ENCODE peak calls at places on chromosomes 12 and 14, in ten cellular contexts. One of them, this sample, is unnamed. For H3K4me1, the result is how much of the 10 kb centered on the place peaks cover.

GRCh38 chr12:103780093-103780440 is 61.0 kb downstream of the NT5DC3 start:
- DNase-seq in tibial nerve: no peak
- DNase-seq in gastrocnemius medialis: no peak
- DNase-seq in right atrium auricular region: no peak
- DNase-seq in Peyer's patch: peak
- DNase-seq in OCI-LY7: no peak
- DNase-seq in SJCRH30: no peak
- DNase-seq in colonic mucosa: no peak
- DNase-seq in cardiac muscle cell: no peak
- DNase-seq in pancreas: no peak
- DNase-seq in this sample: no peak

GRCh38 chr12:105672576-105672975 is 342.1 kb downstream of the C12orf75 start:
- DNase-seq in tibial nerve: peak
- DNase-seq in gastrocnemius medialis: peak
- DNase-seq in right atrium auricular region: peak
- DNase-seq in Peyer's patch: peak
- DNase-seq in OCI-LY7: no peak
- DNase-seq in SJCRH30: no peak
- DNase-seq in colonic mucosa: peak
- DNase-seq in cardiac muscle cell: peak
- DNase-seq in pancreas: peak
- DNase-seq in this sample: peak

GRCh38 chr12:52631264-52631663 is 12.9 kb upstream of the KRT73 start:
- DNase-seq in tibial nerve: no peak
- DNase-seq in gastrocnemius medialis: no peak
- DNase-seq in right atrium auricular region: peak
- DNase-seq in Peyer's patch: no peak
- DNase-seq in OCI-LY7: no peak
- DNase-seq in SJCRH30: no peak
- DNase-seq in colonic mucosa: no peak
- DNase-seq in cardiac muscle cell: no peak
- DNase-seq in pancreas: no peak
- DNase-seq in this sample: no peak

GRCh38 chr12:67068773-67069450 is 200.2 kb upstream of the CAND1 start:
- DNase-seq in tibial nerve: no peak
- DNase-seq in gastrocnemius medialis: no peak
- DNase-seq in right atrium auricular region: no peak
- DNase-seq in Peyer's patch: peak
- DNase-seq in OCI-LY7: peak
- DNase-seq in SJCRH30: peak
- DNase-seq in colonic mucosa: peak
- DNase-seq in cardiac muscle cell: peak
- DNase-seq in pancreas: peak
- DNase-seq in this sample: no peak

GRCh38 chr12:62860501-62861156 is 74.3 kb downstream of the PPM1H start:
- DNase-seq in tibial nerve: no peak
- DNase-seq in gastrocnemius medialis: no peak
- DNase-seq in right atrium auricular region: no peak
- DNase-seq in Peyer's patch: no peak
- DNase-seq in OCI-LY7: no peak
- DNase-seq in SJCRH30: no peak
- DNase-seq in colonic mucosa: no peak
- DNase-seq in cardiac muscle cell: no peak
- DNase-seq in pancreas: no peak
- DNase-seq in this sample: no peak

GRCh38 chr14:61460063-61460462 is 138.7 kb downstream of the PRKCH start:
- DNase-seq in tibial nerve: no peak
- DNase-seq in gastrocnemius medialis: no peak
- DNase-seq in right atrium auricular region: no peak
- DNase-seq in Peyer's patch: no peak
- DNase-seq in OCI-LY7: no peak
- DNase-seq in SJCRH30: no peak
- DNase-seq in colonic mucosa: no peak
- DNase-seq in cardiac muscle cell: no peak
- DNase-seq in pancreas: no peak
- DNase-seq in this sample: no peak

GRCh38 chr14:65370890-65371289 is 41.6 kb upstream of the FUT8 start:
- DNase-seq in tibial nerve: no peak
- DNase-seq in gastrocnemius medialis: no peak
- DNase-seq in right atrium auricular region: no peak
- DNase-seq in Peyer's patch: no peak
- DNase-seq in OCI-LY7: no peak
- DNase-seq in SJCRH30: no peak
- DNase-seq in colonic mucosa: no peak
- DNase-seq in cardiac muscle cell: no peak
- DNase-seq in pancreas: no peak
- DNase-seq in this sample: no peak

GRCh38 chr12:60257063-60257462 is 661.2 kb downstream of the SLC16A7 start:
- DNase-seq in tibial nerve: no peak
- DNase-seq in gastrocnemius medialis: no peak
- DNase-seq in right atrium auricular region: no peak
- DNase-seq in Peyer's patch: no peak
- DNase-seq in OCI-LY7: no peak
- DNase-seq in SJCRH30: no peak
- DNase-seq in colonic mucosa: no peak
- DNase-seq in cardiac muscle cell: peak
- DNase-seq in pancreas: no peak
- DNase-seq in this sample: no peak

GRCh38 chr12:48853228-48853688 is 1.3 kb upstream of the DDX23 start:
- DNase-seq in tibial nerve: peak
- DNase-seq in gastrocnemius medialis: peak
- DNase-seq in right atrium auricular region: peak
- DNase-seq in Peyer's patch: peak
- DNase-seq in OCI-LY7: peak
- DNase-seq in SJCRH30: peak
- DNase-seq in colonic mucosa: peak
- DNase-seq in cardiac muscle cell: peak
- DNase-seq in pancreas: peak
- DNase-seq in this sample: peak

GRCh38 chr12:76094754-76095153 is 10.3 kb upstream of the NAP1L1 start:
- DNase-seq in tibial nerve: no peak
- DNase-seq in gastrocnemius medialis: no peak
- DNase-seq in right atrium auricular region: no peak
- DNase-seq in Peyer's patch: no peak
- DNase-seq in OCI-LY7: no peak
- DNase-seq in SJCRH30: no peak
- DNase-seq in colonic mucosa: no peak
- DNase-seq in cardiac muscle cell: no peak
- DNase-seq in pancreas: no peak
- DNase-seq in this sample: no peak

GRCh38 chr14:95265106-95266094 is 54.3 kb downstream of the CLMN start:
- DNase-seq in tibial nerve: no peak
- DNase-seq in gastrocnemius medialis: peak
- DNase-seq in right atrium auricular region: no peak
- DNase-seq in Peyer's patch: peak
- DNase-seq in OCI-LY7: peak
- DNase-seq in SJCRH30: peak
- DNase-seq in colonic mucosa: peak
- DNase-seq in cardiac muscle cell: no peak
- DNase-seq in pancreas: no peak
- DNase-seq in this sample: peak

GRCh38 chr14:68144051-68144681 is 324.6 kb downstream of the RAD51B start:
- DNase-seq in tibial nerve: no peak
- DNase-seq in gastrocnemius medialis: peak
- DNase-seq in right atrium auricular region: peak
- DNase-seq in Peyer's patch: peak
- DNase-seq in OCI-LY7: no peak
- DNase-seq in SJCRH30: peak
- DNase-seq in colonic mucosa: peak
- DNase-seq in cardiac muscle cell: no peak
- DNase-seq in pancreas: no peak
- DNase-seq in this sample: no peak

GRCh38 chr14:60775296-60775695 is 40.7 kb downstream of the MNAT1 start:
- DNase-seq in tibial nerve: no peak
- DNase-seq in gastrocnemius medialis: no peak
- DNase-seq in right atrium auricular region: no peak
- DNase-seq in Peyer's patch: no peak
- DNase-seq in OCI-LY7: no peak
- DNase-seq in SJCRH30: no peak
- DNase-seq in colonic mucosa: no peak
- DNase-seq in cardiac muscle cell: no peak
- DNase-seq in pancreas: no peak
- DNase-seq in this sample: no peak

GRCh38 chr14:34983148-34983760 is 462 bp downstream of the SRP54 start:
- DNase-seq in tibial nerve: no peak
- DNase-seq in gastrocnemius medialis: no peak
- DNase-seq in right atrium auricular region: no peak
- DNase-seq in Peyer's patch: no peak
- DNase-seq in OCI-LY7: no peak
- DNase-seq in SJCRH30: no peak
- DNase-seq in colonic mucosa: no peak
- DNase-seq in cardiac muscle cell: no peak
- DNase-seq in pancreas: no peak
- DNase-seq in this sample: no peak
- H3K4me1 ChIP-seq in tibial nerve: under half
- H3K4me1 ChIP-seq in gastrocnemius medialis: under half
- H3K4me1 ChIP-seq in right atrium auricular region: under half
- H3K4me1 ChIP-seq in Peyer's patch: under half
- H3K4me1 ChIP-seq in OCI-LY7: under half
- H3K4me1 ChIP-seq in SJCRH30: under half
- H3K4me1 ChIP-seq in colonic mucosa: under half
- H3K4me1 ChIP-seq in cardiac muscle cell: under half
- H3K4me1 ChIP-seq in pancreas: under half
- H3K4me1 ChIP-seq in this sample: under half

GRCh38 chr14:103019827-103020226 is 37.5 kb downstream of the CDC42BPB start:
- DNase-seq in tibial nerve: no peak
- DNase-seq in gastrocnemius medialis: no peak
- DNase-seq in right atrium auricular region: no peak
- DNase-seq in Peyer's patch: peak
- DNase-seq in OCI-LY7: no peak
- DNase-seq in SJCRH30: no peak
- DNase-seq in colonic mucosa: no peak
- DNase-seq in cardiac muscle cell: no peak
- DNase-seq in pancreas: no peak
- DNase-seq in this sample: no peak

GRCh38 chr14:103022669-103023044 is 34.7 kb downstream of the CDC42BPB start:
- DNase-seq in tibial nerve: no peak
- DNase-seq in gastrocnemius medialis: no peak
- DNase-seq in right atrium auricular region: no peak
- DNase-seq in Peyer's patch: no peak
- DNase-seq in OCI-LY7: no peak
- DNase-seq in SJCRH30: no peak
- DNase-seq in colonic mucosa: no peak
- DNase-seq in cardiac muscle cell: no peak
- DNase-seq in pancreas: no peak
- DNase-seq in this sample: no peak

GRCh38 chr14:103019236-103019635 is 38.1 kb downstream of the CDC42BPB start:
- DNase-seq in tibial nerve: no peak
- DNase-seq in gastrocnemius medialis: no peak
- DNase-seq in right atrium auricular region: no peak
- DNase-seq in Peyer's patch: peak
- DNase-seq in OCI-LY7: no peak
- DNase-seq in SJCRH30: no peak
- DNase-seq in colonic mucosa: no peak
- DNase-seq in cardiac muscle cell: no peak
- DNase-seq in pancreas: no peak
- DNase-seq in this sample: no peak

GRCh38 chr14:103021817-103022668 is 35.3 kb downstream of the CDC42BPB start:
- DNase-seq in tibial nerve: no peak
- DNase-seq in gastrocnemius medialis: no peak
- DNase-seq in right atrium auricular region: no peak
- DNase-seq in Peyer's patch: no peak
- DNase-seq in OCI-LY7: no peak
- DNase-seq in SJCRH30: peak
- DNase-seq in colonic mucosa: no peak
- DNase-seq in cardiac muscle cell: no peak
- DNase-seq in pancreas: no peak
- DNase-seq in this sample: no peak

GRCh38 chr14:103020271-103020910 is 37.0 kb downstream of the CDC42BPB start:
- DNase-seq in tibial nerve: no peak
- DNase-seq in gastrocnemius medialis: no peak
- DNase-seq in right atrium auricular region: no peak
- DNase-seq in Peyer's patch: peak
- DNase-seq in OCI-LY7: no peak
- DNase-seq in SJCRH30: no peak
- DNase-seq in colonic mucosa: no peak
- DNase-seq in cardiac muscle cell: no peak
- DNase-seq in pancreas: no peak
- DNase-seq in this sample: no peak
- H3K4me1 ChIP-seq in tibial nerve: half or more
- H3K4me1 ChIP-seq in gastrocnemius medialis: under half
- H3K4me1 ChIP-seq in right atrium auricular region: half or more
- H3K4me1 ChIP-seq in Peyer's patch: under half
- H3K4me1 ChIP-seq in OCI-LY7: under half
- H3K4me1 ChIP-seq in SJCRH30: under half
- H3K4me1 ChIP-seq in colonic mucosa: under half
- H3K4me1 ChIP-seq in cardiac muscle cell: under half
- H3K4me1 ChIP-seq in pancreas: under half
- H3K4me1 ChIP-seq in this sample: under half

DNA sequence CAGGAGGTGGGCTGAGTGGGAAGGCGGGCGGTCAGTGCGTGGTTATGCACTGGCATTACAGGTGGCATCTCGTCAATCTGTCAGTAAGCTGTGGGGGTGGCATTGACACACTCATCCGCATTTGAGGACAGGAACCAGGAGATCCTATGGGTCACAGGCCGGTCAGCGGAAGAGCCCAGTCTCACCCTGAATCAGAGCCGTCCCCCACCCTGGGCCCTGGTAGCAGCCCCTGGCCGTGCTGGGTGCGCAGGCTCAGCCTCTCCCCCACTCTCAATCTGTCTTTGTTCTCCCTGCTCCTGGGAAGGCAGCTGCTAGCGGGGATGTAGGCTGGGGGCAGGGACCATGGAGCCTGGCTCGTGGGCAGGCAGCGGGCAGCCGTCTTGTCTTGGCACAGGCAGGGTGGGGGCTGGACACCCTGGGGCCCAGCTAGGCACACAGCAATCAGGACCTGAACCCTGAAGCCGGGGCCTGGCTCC is 5.1 kb downstream of the INF2 start:
- DNase-seq in tibial nerve: no peak
- DNase-seq in gastrocnemius medialis: no peak
- DNase-seq in right atrium auricular region: no peak
- DNase-seq in Peyer's patch: no peak
- DNase-seq in OCI-LY7: no peak
- DNase-seq in SJCRH30: no peak
- DNase-seq in colonic mucosa: no peak
- DNase-seq in cardiac muscle cell: no peak
- DNase-seq in pancreas: peak
- DNase-seq in this sample: no peak
- H3K4me1 ChIP-seq in tibial nerve: half or more
- H3K4me1 ChIP-seq in gastrocnemius medialis: under half
- H3K4me1 ChIP-seq in right atrium auricular region: half or more
- H3K4me1 ChIP-seq in Peyer's patch: half or more
- H3K4me1 ChIP-seq in OCI-LY7: under half
- H3K4me1 ChIP-seq in SJCRH30: under half
- H3K4me1 ChIP-seq in colonic mucosa: under half
- H3K4me1 ChIP-seq in cardiac muscle cell: under half
- H3K4me1 ChIP-seq in pancreas: under half
- H3K4me1 ChIP-seq in this sample: under half

DNA sequence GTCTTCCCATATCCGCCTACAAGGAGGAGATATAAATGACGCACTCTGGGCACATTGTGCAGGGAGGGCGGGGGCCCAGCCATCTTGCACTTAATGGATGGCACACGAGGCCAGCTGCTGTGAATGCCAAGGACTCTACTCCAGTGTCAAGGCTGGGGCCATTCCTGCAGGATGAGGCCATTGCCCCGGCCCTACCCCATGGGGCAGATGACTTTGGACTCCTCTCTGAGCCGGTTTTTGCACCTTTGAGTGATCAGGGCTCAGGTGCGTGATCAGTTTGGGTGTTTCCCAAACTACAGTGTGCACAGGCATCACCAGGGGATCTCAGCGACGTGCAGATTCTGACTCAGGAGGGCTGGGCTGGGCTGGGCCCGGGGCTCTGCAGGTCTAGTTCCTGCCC is 16.1 kb downstream of the MMAB start:
- DNase-seq in tibial nerve: no peak
- DNase-seq in gastrocnemius medialis: no peak
- DNase-seq in right atrium auricular region: no peak
- DNase-seq in Peyer's patch: peak
- DNase-seq in OCI-LY7: no peak
- DNase-seq in SJCRH30: no peak
- DNase-seq in colonic mucosa: no peak
- DNase-seq in cardiac muscle cell: no peak
- DNase-seq in pancreas: no peak
- DNase-seq in this sample: no peak
- H3K4me1 ChIP-seq in tibial nerve: under half
- H3K4me1 ChIP-seq in gastrocnemius medialis: under half
- H3K4me1 ChIP-seq in right atrium auricular region: under half
- H3K4me1 ChIP-seq in Peyer's patch: under half
- H3K4me1 ChIP-seq in OCI-LY7: under half
- H3K4me1 ChIP-seq in SJCRH30: under half
- H3K4me1 ChIP-seq in colonic mucosa: under half
- H3K4me1 ChIP-seq in cardiac muscle cell: under half
- H3K4me1 ChIP-seq in pancreas: under half
- H3K4me1 ChIP-seq in this sample: under half